ENCODE peak calls at places on chromosome 10, in five cellular contexts. B, U, T, P and K are unnamed samples.
A peak's percentile ranks its signal among the peaks of the same experiment; 100 is the strongest.

GRCh38 chr10:15200626-15201025 is 32.1 kb upstream of the NMT2 start:
- DNase-seq in B (no peak), U (no peak), T (no peak), P (peak; percentile 62), K (no peak)

GRCh38 chr10:61404771-61405170 is 48.4 kb downstream of the TMEM26 start:
- DNase-seq in B (no peak), U (no peak), T (no peak), P (peak; percentile 73), K (no peak)

GRCh38 chr10:68981074-68981473 is 7.5 kb upstream of the KIFBP start:
- DNase-seq in B (no peak), U (no peak), T (no peak), P (peak; percentile 16), K (no peak)

GRCh38 chr10:63431962-63432797 is 33.6 kb downstream of the JMJD1C start:
- DNase-seq in B (no peak), U (no peak), T (no peak), P (no peak), K (no peak)

GRCh38 chr10:87976101-87976743 is 112.8 kb downstream of the PTEN start:
- DNase-seq in B (no peak), U (no peak), T (no peak), P (peak; percentile 37), K (no peak)

GRCh38 chr10:36023939-36024338 is 381.8 kb upstream of the FZD8 start:
- DNase-seq in B (no peak), U (no peak), T (no peak), P (peak; percentile 33), K (no peak)

GRCh38 chr10:71713135-71714040 is 6.2 kb downstream of the C10orf105 start:
- DNase-seq in B (peak; percentile 69), U (no peak), T (no peak), P (peak; percentile 79), K (peak; percentile 51)

GRCh38 chr10:34723746-34724145 is 91.3 kb downstream of the PARD3 start:
- DNase-seq in B (peak; percentile 47), U (no peak), T (no peak), P (peak; percentile 85), K (no peak)

GRCh38 chr10:120034236-120034635 is 141.7 kb downstream of the SEC23IP start:
- DNase-seq in B (no peak), U (no peak), T (no peak), P (no peak), K (no peak)

GRCh38 chr10:30639946-30640786 is 10.6 kb upstream of the LYZL2 start:
- DNase-seq in B (no peak), U (no peak), T (no peak), P (peak; percentile 82), K (peak; percentile 20)

GRCh38 chr10:32190890-32191491 is 134.8 kb upstream of the KIF5B start:
- DNase-seq in B (no peak), U (no peak), T (no peak), P (peak; percentile 57), K (peak; percentile 36)

GRCh38 chr10:114027951-114028350 is 15.7 kb upstream of the ADRB1 start:
- DNase-seq in B (no peak), U (no peak), T (no peak), P (no peak), K (no peak)

GRCh38 chr10:114028425-114028824 is 15.2 kb upstream of the ADRB1 start:
- DNase-seq in B (no peak), U (no peak), T (no peak), P (no peak), K (no peak)

GRCh38 chr10:114030140-114030539 is 13.5 kb upstream of the ADRB1 start:
- DNase-seq in B (no peak), U (no peak), T (no peak), P (no peak), K (no peak)

GRCh38 chr10:114031113-114031512 is 12.6 kb upstream of the ADRB1 start:
- DNase-seq in B (no peak), U (no peak), T (no peak), P (no peak), K (no peak)

DNA sequence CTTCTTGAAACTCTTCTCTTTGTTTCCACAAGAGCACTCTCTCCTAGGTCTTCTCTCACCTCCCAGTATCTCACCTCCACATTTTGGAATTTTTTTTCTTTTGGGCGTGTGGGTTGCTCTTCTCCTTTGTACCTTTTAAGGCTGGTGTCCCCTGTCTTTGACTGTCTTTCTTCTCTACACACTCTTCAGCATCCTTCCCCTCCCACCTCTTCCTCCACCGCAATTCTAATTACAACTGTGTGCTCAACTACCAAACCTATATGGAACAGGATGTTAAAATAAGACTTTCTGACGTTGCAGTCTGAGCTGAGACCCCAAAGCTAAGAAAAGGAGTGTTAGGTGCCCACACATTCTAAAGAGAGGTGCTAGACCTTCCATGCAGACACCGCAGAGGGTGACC is 14.0 kb upstream of the ADRB1 start:
- DNase-seq in B (no peak), U (no peak), T (no peak), P (no peak), K (no peak)
- H3K4me1 ChIP-seq in B (no peaks in the 10 kb centered on the region), U (no peaks in the 10 kb centered on the region), T (peaks cover 5% of the 10 kb centered on the region), P (no peaks in the 10 kb centered on the region), K (peaks cover 12% of the 10 kb centered on the region)

GRCh38 chr10:64574371-64574770 is 1053.2 kb downstream of the REEP3 start:
- DNase-seq in B (no peak), U (no peak), T (no peak), P (peak; percentile 1), K (no peak)

GRCh38 chr10:64573625-64574325 is 1052.6 kb downstream of the REEP3 start:
- DNase-seq in B (no peak), U (no peak), T (no peak), P (no peak), K (no peak)

GRCh38 chr10:64571053-64571452 is 1049.9 kb downstream of the REEP3 start:
- DNase-seq in B (no peak), U (no peak), T (no peak), P (no peak), K (no peak)

DNA sequence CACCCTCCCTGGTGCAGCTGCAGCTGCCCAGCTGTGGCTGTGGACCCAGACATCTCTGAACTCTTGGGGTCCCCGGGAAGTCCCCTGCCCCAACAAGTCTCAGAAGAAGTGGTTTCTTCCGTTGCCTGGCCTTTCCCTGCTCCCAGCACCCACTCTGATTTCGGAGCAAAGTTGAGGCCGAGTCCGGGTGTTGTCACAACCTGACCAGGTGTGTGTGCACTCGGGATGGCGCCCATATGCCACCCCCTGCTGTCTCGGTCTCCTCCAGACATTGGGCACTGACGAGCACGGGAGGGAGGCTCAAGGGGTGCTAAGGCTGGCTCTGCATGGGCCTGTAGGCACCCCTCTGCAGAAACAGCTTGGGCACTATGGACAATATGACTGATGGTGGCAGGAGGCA is 1055.3 kb downstream of the REEP3 start:
- DNase-seq in B (no peak), U (no peak), T (no peak), P (no peak), K (no peak)
- H3K4me1 ChIP-seq in B (no peaks in the 10 kb centered on the region), U (no peaks in the 10 kb centered on the region), T (peaks cover 8% of the 10 kb centered on the region), P (no peaks in the 10 kb centered on the region), K (no peaks in the 10 kb centered on the region)

GRCh38 chr10:75723319-75723965 is 292.0 kb downstream of the LRMDA start:
- DNase-seq in B (no peak), U (no peak), T (no peak), P (no peak), K (no peak)

GRCh38 chr10:75726522-75727493 is 295.4 kb downstream of the LRMDA start:
- DNase-seq in B (no peak), U (no peak), T (no peak), P (no peak), K (no peak)

GRCh38 chr10:75718996-75719395 is 287.6 kb downstream of the LRMDA start:
- DNase-seq in B (no peak), U (no peak), T (no peak), P (peak; percentile 15), K (no peak)

GRCh38 chr10:75724047-75724446 is 292.6 kb downstream of the LRMDA start:
- DNase-seq in B (no peak), U (no peak), T (no peak), P (no peak), K (no peak)

DNA sequence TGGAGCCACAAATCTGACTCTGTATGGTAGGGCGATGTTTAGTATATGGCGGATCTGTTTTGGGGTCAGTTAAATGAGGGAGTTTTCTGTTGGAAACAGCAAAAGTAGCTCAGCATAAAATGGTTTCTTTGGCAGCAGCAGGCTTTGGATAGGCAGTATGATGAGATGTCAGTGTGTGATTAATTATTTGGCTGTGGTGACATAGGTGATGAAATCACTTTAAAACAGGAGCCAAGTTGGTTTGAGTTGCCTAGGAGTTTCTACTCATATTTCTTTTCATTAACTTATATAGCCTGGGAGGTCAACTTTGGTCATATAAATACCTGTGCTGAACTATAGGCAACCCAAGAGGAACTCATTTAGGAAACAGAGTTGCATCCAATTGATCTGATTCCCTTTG is 291.2 kb downstream of the LRMDA start:
- DNase-seq in B (no peak), U (no peak), T (no peak), P (no peak), K (no peak)
- H3K4me1 ChIP-seq in B (no peaks in the 10 kb centered on the region), U (no peaks in the 10 kb centered on the region), T (no peaks in the 10 kb centered on the region), P (no peaks in the 10 kb centered on the region), K (no peaks in the 10 kb centered on the region)

GRCh38 chr10:95635319-95635733 is 21.2 kb downstream of the ALDH18A1 start:
- DNase-seq in B (no peak), U (no peak), T (no peak), P (no peak), K (no peak)

GRCh38 chr10:95637140-95637539 is 19.4 kb downstream of the ALDH18A1 start:
- DNase-seq in B (no peak), U (no peak), T (no peak), P (no peak), K (no peak)

GRCh38 chr10:95640891-95641315 is 15.6 kb downstream of the ALDH18A1 start:
- DNase-seq in B (no peak), U (no peak), T (no peak), P (no peak), K (no peak)

GRCh38 chr10:95637911-95638310 is 18.6 kb downstream of the ALDH18A1 start:
- DNase-seq in B (no peak), U (no peak), T (no peak), P (no peak), K (no peak)
- H3K4me1 ChIP-seq in B (no peaks in the 10 kb centered on the region), U (no peaks in the 10 kb centered on the region), T (peaks cover 3% of the 10 kb centered on the region), P (no peaks in the 10 kb centered on the region), K (no peaks in the 10 kb centered on the region)

DNA sequence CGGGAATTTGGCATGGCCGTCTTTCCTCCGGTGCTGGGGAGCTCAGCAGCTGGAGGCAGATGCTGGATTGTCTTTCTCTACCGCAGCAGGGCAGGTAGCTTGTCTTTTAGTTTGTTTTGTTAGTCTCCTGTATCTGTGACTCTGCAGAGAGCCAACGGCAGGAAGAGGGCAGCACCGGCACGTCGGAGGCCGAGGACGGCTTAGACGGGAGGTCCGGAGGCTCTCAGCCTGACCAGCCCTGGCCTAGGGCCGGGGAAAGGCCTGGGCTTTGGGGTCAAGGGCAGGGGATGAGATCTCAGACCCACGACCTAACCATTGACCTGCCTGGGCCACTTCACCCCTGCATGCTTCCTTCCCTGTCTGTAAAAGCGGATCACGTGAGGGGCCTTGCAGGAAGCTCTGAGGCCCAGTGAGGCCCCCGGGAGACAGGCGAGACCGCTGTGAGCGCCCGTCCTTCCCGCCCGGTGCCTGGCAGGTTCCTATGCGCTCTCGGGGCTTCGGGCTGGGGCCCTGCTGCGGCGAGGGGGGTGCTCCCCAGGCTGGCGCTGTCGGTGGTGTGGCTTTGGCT is 72.7 kb downstream of the LHPP start:
- DNase-seq in B (peak; percentile 58), U (peak; percentile 69), T (no peak), P (peak; percentile 50), K (no peak)
- H3K4me1 ChIP-seq in B (no peaks in the 10 kb centered on the region), U (peaks cover 2% of the 10 kb centered on the region), T (peaks cover 5% of the 10 kb centered on the region), P (no peaks in the 10 kb centered on the region), K (peaks cover 8% of the 10 kb centered on the region)

GRCh38 chr10:101831169-101831811 is 12.3 kb downstream of the KCNIP2 start:
- DNase-seq in B (no peak), U (no peak), T (no peak), P (no peak), K (no peak)
- H3K4me1 ChIP-seq in B (peaks cover 4% of the 10 kb centered on the region), U (peaks cover 6% of the 10 kb centered on the region), T (peaks cover 14% of the 10 kb centered on the region), P (peaks cover 8% of the 10 kb centered on the region), K (peaks cover 67% of the 10 kb centered on the region)